ENCODE peak calls at places on chromosomes 12 and 14, in six cellular contexts. C, O, K, B, S and F are unnamed samples.

GRCh38 chr14:101554991-101555668 is 6.2 kb upstream of the DIO3 start:
- DNase-seq in S (no peak), C (no peak), B (no peak), K (no peak), O (no peak), F (no peak)

GRCh38 chr12:74957231-74957630 is 252.4 kb downstream of the KCNC2 start:
- DNase-seq in K (no peak), O (no peak), C (no peak), S (no peak), B (no peak), F (no peak)

GRCh38 chr12:6228535-6229223 is 28.5 kb downstream of the CD9 start:
- DNase-seq in O (no peak), S (no peak), K (no peak), C (no peak), B (no peak), F (no peak)

GRCh38 chr14:80564051-80564450 is 352.7 kb upstream of the DIO2 start:
- DNase-seq in K (no peak), S (no peak), C (peak; percentile 16), O (no peak), B (no peak), F (no peak)

GRCh38 chr12:113228394-113229028 is 7.2 kb downstream of the TPCN1 start:
- DNase-seq in C (no peak), K (no peak), O (no peak), B (no peak), S (no peak), F (no peak)

GRCh38 chr12:58242803-58243628 is 301.6 kb downstream of the ATP23 start:
- DNase-seq in O (no peak), C (peak; percentile 40), K (no peak), B (no peak), S (no peak), F (no peak)

GRCh38 chr14:53925201-53925766 is 31.3 kb downstream of the BMP4 start:
- DNase-seq in S (no peak), B (no peak), C (no peak), K (no peak), O (no peak), F (no peak)

GRCh38 chr14:101557811-101558738 is 3.2 kb upstream of the DIO3 start:
- DNase-seq in B (no peak), K (peak; percentile 72), S (no peak), O (no peak), C (no peak), F (no peak)

GRCh38 chr14:100018482-100018881 is 46.7 kb upstream of the EVL start:
- DNase-seq in B (no peak), C (peak; percentile 62), S (no peak), K (no peak), O (no peak), F (no peak)

GRCh38 chr12:88944403-88944802 is 364.1 kb upstream of the KITLG start:
- DNase-seq in S (no peak), O (no peak), B (peak; percentile 71), K (no peak), C (peak; percentile 60), F (no peak)

DNA sequence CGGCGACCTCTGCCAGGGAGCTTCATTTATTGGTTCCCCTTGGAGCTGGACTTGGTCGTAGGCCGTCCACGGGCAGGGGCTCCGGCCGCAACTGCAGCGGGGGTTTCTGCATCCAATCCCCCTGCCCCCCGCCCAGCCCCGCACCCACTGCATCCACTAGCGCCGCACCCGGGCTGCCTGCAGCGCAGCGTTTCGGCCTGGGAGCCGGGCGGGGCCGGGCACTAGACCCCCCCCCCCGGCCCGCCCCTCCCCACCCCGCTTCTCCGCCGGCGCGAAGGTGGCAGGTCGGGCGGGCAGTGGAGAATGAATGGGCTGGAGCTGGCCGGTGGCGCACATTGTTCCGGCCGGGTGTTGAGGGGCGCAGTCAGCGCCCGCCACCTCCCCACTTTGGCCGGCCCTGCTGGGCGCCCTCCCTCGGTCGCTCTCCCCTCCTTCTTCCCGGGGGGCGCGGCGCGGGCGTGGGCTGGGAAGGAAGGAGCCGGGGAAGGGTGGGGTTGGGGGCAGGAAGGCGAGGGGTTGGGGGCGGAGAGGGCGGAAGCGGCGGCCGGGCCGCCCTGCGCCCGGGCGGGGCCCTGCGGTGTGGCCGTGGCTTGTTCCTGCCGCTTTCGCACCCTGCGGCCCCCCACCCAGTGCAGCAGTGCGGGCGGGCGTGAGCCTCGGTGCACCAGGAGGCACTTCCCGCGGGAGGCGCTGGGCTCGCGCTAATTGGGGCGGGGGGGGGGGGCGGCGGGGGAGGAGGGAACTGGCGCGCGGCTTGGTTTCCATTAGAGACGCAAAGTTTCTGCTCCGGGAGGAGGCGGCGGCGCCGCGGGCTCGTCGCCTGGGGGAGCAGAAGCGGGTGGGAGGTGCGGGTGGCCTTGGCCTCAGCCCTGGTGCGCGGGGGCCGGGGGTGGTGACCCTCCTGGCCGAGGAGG is 829 bp downstream of the CALM1 start:
- DNase-seq in O (peak; percentile 67), C (peak; percentile 24), B (no peak), S (peak; percentile 77), K (peak; percentile 42), F (peak; percentile 26)
- TF ChIP-seq CTCF in O (no peak), C (no peak), B (no peak), S (no peak), K (no peak), F (no peak)

GRCh38 chr12:49869816-49870500 is 27.1 kb upstream of the BCDIN3D start:
- DNase-seq in K (no peak), B (no peak), S (no peak), O (no peak), C (no peak), F (no peak)

GRCh38 chr12:49866859-49867579 is 24.1 kb upstream of the BCDIN3D start:
- DNase-seq in B (peak; percentile 52), O (peak; percentile 74), K (peak; percentile 88), S (peak; percentile 73), C (peak; percentile 46), F (peak; percentile 82)

GRCh38 chr12:49868952-49869815 is 26.3 kb upstream of the BCDIN3D start:
- DNase-seq in O (peak; percentile 70), K (peak; percentile 94), B (no peak), S (no peak), C (peak; percentile 97), F (no peak)

GRCh38 chr12:49867580-49868341 is 24.9 kb upstream of the BCDIN3D start:
- DNase-seq in K (peak; percentile 53), B (no peak), S (no peak), O (no peak), C (no peak), F (no peak)

GRCh38 chr12:49868449-49868848 is 25.5 kb upstream of the BCDIN3D start:
- DNase-seq in C (no peak), S (no peak), O (no peak), K (peak; percentile 29), B (no peak), F (no peak)
- TF ChIP-seq CTCF in C (no peak), S (no peak), O (no peak), K (no peak), B (no peak), F (no peak)

GRCh38 chr14:32382704-32383103 is 53.6 kb downstream of the AKAP6 start:
- DNase-seq in C (no peak), K (no peak), S (no peak), O (no peak), B (no peak), F (no peak)
- TF ChIP-seq CTCF in C (peak; percentile 39), K (peak; percentile 11), S (no peak), O (no peak), B (peak; percentile 47), F (peak; percentile 48)

DNA sequence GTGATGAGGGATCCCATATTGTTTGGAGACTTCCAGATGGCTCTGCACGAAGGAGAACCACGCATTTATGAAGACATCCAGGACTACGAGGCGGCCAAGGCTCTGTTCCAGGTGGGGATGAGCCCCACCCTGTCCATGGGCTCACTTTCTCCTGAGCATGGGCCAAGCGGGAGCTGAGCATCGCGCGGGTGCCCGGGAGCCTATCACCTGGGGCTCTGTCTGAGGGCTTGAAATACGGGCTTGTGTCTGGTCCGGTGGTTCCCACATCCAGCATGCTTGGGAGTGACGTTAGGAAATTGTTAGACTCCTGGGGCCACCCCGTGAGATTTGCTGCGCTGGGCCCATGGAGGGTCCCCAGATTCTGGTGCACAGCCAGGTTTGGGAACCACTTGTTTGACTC is 92.9 kb downstream of the CCDC92 start:
- DNase-seq in S (no peak), C (no peak), K (no peak), O (no peak), B (no peak), F (no peak)
- TF ChIP-seq CTCF in S (no peak), C (no peak), K (no peak), O (no peak), B (no peak), F (no peak)

GRCh38 chr12:54017027-54017788 is 8.4 kb downstream of the HOXC8 start:
- DNase-seq in K (no peak), C (no peak), O (no peak), S (no peak), B (no peak), F (no peak)
- TF ChIP-seq CTCF in K (no peak), C (no peak), O (no peak), S (no peak), B (peak; percentile 26), F (no peak)

GRCh38 chr12:106163712-106164111 is 25.0 kb upstream of the NUAK1 start:
- DNase-seq in S (no peak), O (no peak), B (no peak), C (no peak), K (no peak), F (no peak)

GRCh38 chr12:106161491-106161890 is 22.7 kb upstream of the NUAK1 start:
- DNase-seq in C (no peak), K (no peak), S (no peak), B (no peak), O (no peak), F (no peak)

GRCh38 chr12:106157802-106158201 is 19.0 kb upstream of the NUAK1 start:
- DNase-seq in B (no peak), C (no peak), S (no peak), K (no peak), O (no peak), F (no peak)

DNA sequence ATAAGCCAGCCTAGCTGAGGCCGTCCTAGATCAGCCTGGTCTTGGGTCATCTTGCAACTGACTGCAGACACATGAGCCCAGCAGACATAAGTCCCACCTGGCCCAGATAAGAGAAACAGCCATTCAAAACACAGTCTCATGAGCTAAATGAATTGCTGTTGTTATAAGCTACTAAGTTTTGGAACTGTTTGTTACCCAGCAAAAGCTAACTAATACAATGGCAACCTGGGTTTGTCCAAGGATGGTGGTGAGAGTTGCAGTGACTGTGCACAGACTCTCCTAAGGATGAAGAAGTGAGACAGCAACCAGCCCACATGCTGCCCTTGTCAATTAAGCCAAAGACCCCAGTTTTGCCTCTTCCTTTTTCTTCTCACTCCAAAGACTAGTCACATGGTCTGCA is 22.2 kb upstream of the NUAK1 start:
- DNase-seq in B (no peak), C (no peak), O (no peak), K (no peak), S (no peak), F (no peak)
- TF ChIP-seq CTCF in B (no peak), C (no peak), O (no peak), K (no peak), S (no peak), F (no peak)

DNA sequence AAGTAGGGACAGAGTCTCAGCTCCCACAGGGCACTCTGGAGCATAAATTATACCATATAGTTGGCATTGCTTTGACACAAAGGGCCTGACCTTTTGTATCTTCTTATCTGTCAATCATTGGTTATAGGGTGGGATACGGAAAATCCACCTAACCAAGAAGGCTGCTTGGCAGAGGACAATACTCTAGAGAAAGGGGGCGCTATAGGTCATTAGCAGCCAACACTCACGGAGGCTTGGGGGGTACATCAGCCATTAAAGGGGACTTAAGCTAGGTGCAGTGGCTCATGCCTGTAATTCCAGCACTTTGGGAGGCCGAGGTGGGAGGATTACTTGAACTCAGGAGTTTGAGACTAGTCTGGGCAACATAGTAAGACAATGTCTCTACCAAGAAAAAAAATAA is 22.9 kb downstream of the SPTSSA start:
- DNase-seq in B (no peak), O (no peak), S (no peak), C (no peak), K (no peak), F (no peak)
- TF ChIP-seq CTCF in B (no peak), O (no peak), S (no peak), C (no peak), K (no peak), F (no peak)

GRCh38 chr14:104870368-104871144 is 5.5 kb downstream of the CEP170B start:
- DNase-seq in B (no peak), C (no peak), O (no peak), K (no peak), S (no peak), F (peak; percentile 38)
- TF ChIP-seq CTCF in B (peak; percentile 39), C (peak; percentile 40), O (no peak), K (no peak), S (no peak), F (peak; percentile 53)